ENCODE peak calls at places on chromosomes 4 and X, in four cellular contexts. One of them, this sample, is unnamed.

GRCh38 chrX:97234471-97235097 is 350.9 kb downstream of the RPA4 start:
- DNase-seq in GM23338: no peak
- DNase-seq in adrenal gland: no peak
- DNase-seq in BJ: no peak
- DNase-seq in this sample: no peak

GRCh38 chrX:131633285-131633917 is 89.5 kb downstream of the OR13H1 start:
- DNase-seq in GM23338: peak
- DNase-seq in BJ: no peak
- DNase-seq in adrenal gland: peak
- DNase-seq in this sample: peak

GRCh38 chrX:17822351-17822750 is 38.7 kb downstream of the RAI2 start:
- DNase-seq in GM23338: no peak
- DNase-seq in adrenal gland: no peak
- DNase-seq in BJ: no peak
- DNase-seq in this sample: no peak

GRCh38 chrX:123732679-123733363 is at the start of gene THOC2:
- DNase-seq in GM23338: peak
- DNase-seq in adrenal gland: peak
- DNase-seq in BJ: peak
- DNase-seq in this sample: no peak

GRCh38 chr4:128525387-128525786 is 237.8 kb upstream of the PGRMC2 start:
- DNase-seq in BJ: no peak
- DNase-seq in GM23338: no peak
- DNase-seq in adrenal gland: no peak
- DNase-seq in this sample: no peak

GRCh38 chr4:98358630-98359248 is 97.6 kb downstream of the RAP1GDS1 start:
- DNase-seq in adrenal gland: no peak
- DNase-seq in BJ: no peak
- DNase-seq in GM23338: no peak
- DNase-seq in this sample: no peak

GRCh38 chrX:48021026-48021900 is 14.5 kb downstream of the SPACA5 start:
- DNase-seq in GM23338: peak
- DNase-seq in adrenal gland: peak
- DNase-seq in BJ: peak
- DNase-seq in this sample: peak

GRCh38 chrX:23668335-23668734 is 1.0 kb downstream of the PRDX4 start:
- DNase-seq in BJ: no peak
- DNase-seq in GM23338: no peak
- DNase-seq in adrenal gland: no peak
- DNase-seq in this sample: no peak

GRCh38 chr4:61373901-61374611 is 173.9 kb downstream of the ADGRL3 start:
- DNase-seq in GM23338: no peak
- DNase-seq in adrenal gland: no peak
- DNase-seq in BJ: no peak
- DNase-seq in this sample: no peak

GRCh38 chr4:6111354-6111930 is 88.9 kb downstream of the JAKMIP1 start:
- DNase-seq in GM23338: no peak
- DNase-seq in BJ: no peak
- DNase-seq in adrenal gland: no peak
- DNase-seq in this sample: no peak

GRCh38 chr4:158125325-158125724 is 47.5 kb downstream of the GASK1B start:
- DNase-seq in adrenal gland: no peak
- DNase-seq in GM23338: peak
- DNase-seq in BJ: no peak
- DNase-seq in this sample: no peak

GRCh38 chrX:12580548-12580947 is 210.7 kb upstream of the PRPS2 start:
- DNase-seq in GM23338: no peak
- DNase-seq in BJ: no peak
- DNase-seq in adrenal gland: no peak
- DNase-seq in this sample: no peak

GRCh38 chrX:12425496-12425895 is 287.2 kb downstream of the FRMPD4 start:
- DNase-seq in GM23338: no peak
- DNase-seq in BJ: no peak
- DNase-seq in adrenal gland: no peak
- DNase-seq in this sample: no peak

GRCh38 chr4:22999419-22999818 is 306.7 kb downstream of the GBA3 start:
- DNase-seq in adrenal gland: no peak
- DNase-seq in BJ: no peak
- DNase-seq in GM23338: peak
- DNase-seq in this sample: no peak

GRCh38 chr4:10123227-10124101 is 6.9 kb upstream of the WDR1 start:
- DNase-seq in GM23338: peak
- DNase-seq in adrenal gland: no peak
- DNase-seq in BJ: no peak
- DNase-seq in this sample: no peak

GRCh38 chr4:15376594-15376993 is 51.2 kb upstream of the C1QTNF7 start:
- DNase-seq in GM23338: peak
- DNase-seq in BJ: no peak
- DNase-seq in adrenal gland: no peak
- DNase-seq in this sample: no peak

GRCh38 chrX:120647127-120647526 is 17.3 kb upstream of the C1GALT1C1 start:
- DNase-seq in BJ: no peak
- DNase-seq in adrenal gland: no peak
- DNase-seq in GM23338: no peak
- DNase-seq in this sample: no peak

GRCh38 chr4:158941321-158941720 is 161.6 kb upstream of the RAPGEF2 start:
- DNase-seq in BJ: no peak
- DNase-seq in adrenal gland: no peak
- DNase-seq in GM23338: no peak
- DNase-seq in this sample: no peak

GRCh38 chr4:173168396-173169177 is at the start of gene GALNT7:
- DNase-seq in GM23338: peak
- DNase-seq in adrenal gland: peak
- DNase-seq in BJ: no peak
- DNase-seq in this sample: no peak

GRCh38 chr4:36841583-36842326 is 402.8 kb upstream of the NWD2 start:
- DNase-seq in GM23338: no peak
- DNase-seq in adrenal gland: peak
- DNase-seq in BJ: no peak
- DNase-seq in this sample: no peak

GRCh38 chr4:166366012-166366411 is 493.0 kb downstream of the TLL1 start:
- DNase-seq in adrenal gland: no peak
- DNase-seq in GM23338: no peak
- DNase-seq in BJ: no peak
- DNase-seq in this sample: no peak

GRCh38 chr4:112968456-112969159 is 80.8 kb upstream of the ANK2 start:
- DNase-seq in GM23338: no peak
- DNase-seq in BJ: no peak
- DNase-seq in adrenal gland: no peak
- DNase-seq in this sample: no peak

GRCh38 chr4:1778642-1779392 is 14.3 kb upstream of the FGFR3 start:
- DNase-seq in GM23338: no peak
- DNase-seq in adrenal gland: no peak
- DNase-seq in BJ: no peak
- DNase-seq in this sample: no peak

GRCh38 chr4:4289575-4289929 is 402 bp downstream of the LYAR start:
- DNase-seq in BJ: no peak
- DNase-seq in GM23338: no peak
- DNase-seq in adrenal gland: no peak
- DNase-seq in this sample: no peak

GRCh38 chr4:1307951-1308735 is 18.5 kb downstream of the MAEA start:
- DNase-seq in GM23338: no peak
- DNase-seq in adrenal gland: no peak
- DNase-seq in BJ: no peak
- DNase-seq in this sample: no peak

GRCh38 chr4:101019941-101020401 is 327.4 kb downstream of the PPP3CA start:
- DNase-seq in GM23338: peak
- DNase-seq in adrenal gland: no peak
- DNase-seq in BJ: peak
- DNase-seq in this sample: no peak

GRCh38 chrX:155923200-155923599 is 42.1 kb downstream of the VAMP7 start:
- DNase-seq in BJ: no peak
- DNase-seq in GM23338: no peak
- DNase-seq in adrenal gland: no peak
- DNase-seq in this sample: no peak

GRCh38 chrX:110741213-110741796 is 54.3 kb downstream of the CHRDL1 start:
- DNase-seq in BJ: no peak
- DNase-seq in adrenal gland: no peak
- DNase-seq in GM23338: peak
- DNase-seq in this sample: peak

GRCh38 chrX:104193485-104193884 is 27.2 kb downstream of the FAM199X start:
- DNase-seq in BJ: no peak
- DNase-seq in GM23338: no peak
- DNase-seq in adrenal gland: no peak
- DNase-seq in this sample: no peak

GRCh38 chr4:7844247-7844991 is 95.2 kb downstream of the AFAP1 start:
- DNase-seq in adrenal gland: peak
- DNase-seq in GM23338: peak
- DNase-seq in BJ: peak
- DNase-seq in this sample: peak

GRCh38 chr4:78057600-78058560 is 757 bp downstream of the FRAS1 start:
- DNase-seq in BJ: no peak
- DNase-seq in GM23338: peak
- DNase-seq in adrenal gland: peak
- DNase-seq in this sample: no peak

GRCh38 chr4:78059524-78059889 is 2.4 kb downstream of the FRAS1 start:
- DNase-seq in BJ: peak
- DNase-seq in adrenal gland: peak
- DNase-seq in GM23338: peak
- DNase-seq in this sample: no peak

GRCh38 chr4:78058591-78059523 is 1.7 kb downstream of the FRAS1 start:
- DNase-seq in adrenal gland: peak
- DNase-seq in BJ: no peak
- DNase-seq in GM23338: peak
- DNase-seq in this sample: no peak

GRCh38 chr4:78056265-78057129 is 626 bp upstream of the FRAS1 start:
- DNase-seq in adrenal gland: peak
- DNase-seq in BJ: peak
- DNase-seq in GM23338: peak
- DNase-seq in this sample: peak

DNA sequence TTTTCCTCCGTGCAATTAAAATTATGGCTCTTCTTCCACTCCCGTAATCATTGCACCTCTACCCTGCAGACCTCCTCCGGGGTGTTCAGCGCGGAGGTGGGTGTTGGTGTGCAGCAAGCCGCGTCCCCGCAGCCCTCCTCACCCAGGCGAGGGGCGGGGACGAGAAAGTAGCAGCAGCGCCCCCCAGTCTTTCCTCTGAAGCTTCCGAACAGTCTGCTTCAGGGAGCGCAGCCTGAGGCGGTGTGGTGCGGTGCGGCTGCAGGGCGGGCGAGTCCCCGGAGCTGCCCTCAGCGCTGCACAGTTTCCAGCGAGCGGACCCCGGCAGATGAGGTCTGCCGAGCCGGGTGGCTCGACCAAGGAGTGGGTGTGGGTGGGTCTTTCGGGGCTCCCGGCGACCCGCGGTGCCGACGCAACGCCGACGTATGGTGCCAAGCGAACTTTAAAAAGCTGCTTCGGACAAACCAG is at the start of gene FRAS1:
- DNase-seq in BJ: no peak
- DNase-seq in GM23338: peak
- DNase-seq in adrenal gland: no peak
- DNase-seq in this sample: no peak
- TF ChIP-seq CTCF in BJ: peak
- TF ChIP-seq CTCF in GM23338: peak
- TF ChIP-seq CTCF in adrenal gland: no peak
- TF ChIP-seq CTCF in this sample: no peak

GRCh38 chr4:141635726-141636076 is 682 bp upstream of the IL15 start:
- DNase-seq in adrenal gland: no peak
- DNase-seq in GM23338: no peak
- DNase-seq in BJ: no peak
- DNase-seq in this sample: no peak
- H3K4me3 ChIP-seq in adrenal gland: no peak
- H3K4me3 ChIP-seq in GM23338: peak
- H3K4me3 ChIP-seq in BJ: peak
- H3K4me3 ChIP-seq in this sample: peak

GRCh38 chr4:90845777-90846176 is 718.6 kb downstream of the CCSER1 start:
- DNase-seq in BJ: no peak
- DNase-seq in adrenal gland: no peak
- DNase-seq in GM23338: no peak
- DNase-seq in this sample: no peak
- TF ChIP-seq CTCF in BJ: no peak
- TF ChIP-seq CTCF in adrenal gland: no peak
- TF ChIP-seq CTCF in GM23338: no peak
- TF ChIP-seq CTCF in this sample: no peak

GRCh38 chrX:57595381-57595811 is 3.6 kb downstream of the ZXDB start:
- DNase-seq in adrenal gland: no peak
- DNase-seq in GM23338: peak
- DNase-seq in BJ: peak
- DNase-seq in this sample: peak
- H3K4me3 ChIP-seq in adrenal gland: no peak
- H3K4me3 ChIP-seq in GM23338: peak
- H3K4me3 ChIP-seq in BJ: no peak
- H3K4me3 ChIP-seq in this sample: no peak

GRCh38 chrX:86133761-86134160 is 14.5 kb upstream of the DACH2 start:
- DNase-seq in adrenal gland: no peak
- DNase-seq in GM23338: peak
- DNase-seq in BJ: no peak
- DNase-seq in this sample: no peak
- TF ChIP-seq CTCF in adrenal gland: peak
- TF ChIP-seq CTCF in GM23338: peak
- TF ChIP-seq CTCF in BJ: peak
- TF ChIP-seq CTCF in this sample: peak

GRCh38 chr4:82076809-82077208 is 297.0 kb downstream of the HNRNPD start:
- DNase-seq in adrenal gland: no peak
- DNase-seq in GM23338: no peak
- DNase-seq in BJ: no peak
- DNase-seq in this sample: no peak
- H3K4me3 ChIP-seq in adrenal gland: no peak
- H3K4me3 ChIP-seq in GM23338: no peak
- H3K4me3 ChIP-seq in BJ: no peak
- H3K4me3 ChIP-seq in this sample: no peak

GRCh38 chr4:151304226-151304625 is 21.2 kb downstream of the SH3D19 start:
- DNase-seq in adrenal gland: no peak
- DNase-seq in BJ: no peak
- DNase-seq in GM23338: no peak
- DNase-seq in this sample: no peak

GRCh38 chr4:151310124-151310728 is 15.2 kb downstream of the SH3D19 start:
- DNase-seq in GM23338: no peak
- DNase-seq in adrenal gland: no peak
- DNase-seq in BJ: no peak
- DNase-seq in this sample: no peak

GRCh38 chr4:151302432-151302831 is 23.0 kb downstream of the SH3D19 start:
- DNase-seq in BJ: no peak
- DNase-seq in adrenal gland: peak
- DNase-seq in GM23338: no peak
- DNase-seq in this sample: no peak

GRCh38 chr4:151304755-151305154 is 20.6 kb downstream of the SH3D19 start:
- DNase-seq in adrenal gland: no peak
- DNase-seq in GM23338: peak
- DNase-seq in BJ: no peak
- DNase-seq in this sample: no peak
- TF ChIP-seq CTCF in adrenal gland: no peak
- TF ChIP-seq CTCF in GM23338: peak
- TF ChIP-seq CTCF in BJ: no peak
- TF ChIP-seq CTCF in this sample: no peak

GRCh38 chr4:123784626-123785025 is 388.0 kb downstream of the SPRY1 start:
- DNase-seq in adrenal gland: no peak
- DNase-seq in BJ: peak
- DNase-seq in GM23338: no peak
- DNase-seq in this sample: no peak
- H3K4me3 ChIP-seq in adrenal gland: no peak
- H3K4me3 ChIP-seq in BJ: no peak
- H3K4me3 ChIP-seq in GM23338: no peak
- H3K4me3 ChIP-seq in this sample: no peak

GRCh38 chrX:41333994-41334865 is at the start of gene DDX3X:
- DNase-seq in GM23338: peak
- DNase-seq in adrenal gland: peak
- DNase-seq in BJ: peak
- DNase-seq in this sample: peak
- TF ChIP-seq CTCF in GM23338: no peak
- TF ChIP-seq CTCF in adrenal gland: peak
- TF ChIP-seq CTCF in BJ: peak
- TF ChIP-seq CTCF in this sample: peak

This sample was measured in AG09309.